ENCODE peak calls at places on chromosomes 1 and 21, in seven cellular contexts. K is HCT116, Z is H1, T is SK-N-SH, S is K562, A is HepG2, F is GM12878. O is an unnamed sample.

GRCh38 chr1:230091473-230092231 is 24.6 kb downstream of the GALNT2 start:
- DNase-seq in A (no peak), K (no peak), S (no peak), T (no peak), F (no peak), Z (no peak), O (no peak)

GRCh38 chr1:153032677-153033308 is 1.8 kb downstream of the SPRR1B start:
- DNase-seq in A (peak), T (peak), Z (no peak), F (no peak), S (peak), K (peak), O (no peak)

GRCh38 chr1:61825398-61825797 is 83.1 kb downstream of the PATJ start:
- DNase-seq in T (no peak), S (no peak), Z (no peak), K (no peak), F (no peak), A (no peak), O (peak)

GRCh38 chr1:2808386-2808705 is 6.9 kb upstream of the TTC34 start:
- DNase-seq in Z (no peak), A (no peak), S (no peak), F (no peak), K (no peak), T (no peak), O (no peak)

GRCh38 chr1:183075861-183076260 is 52.6 kb downstream of the LAMC1 start:
- DNase-seq in S (no peak), F (no peak), K (no peak), T (no peak), Z (no peak), A (no peak), O (no peak)

GRCh38 chr1:29969576-29969975 is 733.3 kb downstream of the PTPRU start:
- DNase-seq in A (no peak), K (no peak), Z (no peak), F (no peak), S (no peak), T (no peak), O (no peak)

GRCh38 chr1:217040696-217041095 is 317.5 kb upstream of the ESRRG start:
- DNase-seq in Z (no peak), A (no peak), F (no peak), K (no peak), S (no peak), T (no peak), O (no peak)

GRCh38 chr1:51877434-51878306 is 857 bp downstream of the NRDC start:
- DNase-seq in S (peak), T (no peak), F (no peak), Z (no peak), A (no peak), K (no peak), O (peak)

GRCh38 chr1:37606481-37607263 is 10.9 kb upstream of the GNL2 start:
- DNase-seq in F (no peak), S (no peak), A (no peak), T (no peak), Z (no peak), K (no peak), O (no peak)

GRCh38 chr1:202615501-202616354 is 94.5 kb downstream of the SYT2 start:
- DNase-seq in A (no peak), T (peak), S (no peak), Z (no peak), K (no peak), F (peak), O (no peak)

GRCh38 chr1:22665752-22666151 is 12.7 kb downstream of the C1QB start:
- DNase-seq in F (no peak), Z (no peak), S (peak), K (peak), T (peak), A (no peak), O (peak)

GRCh38 chr1:156371553-156372264 is 2.7 kb downstream of the RHBG start:
- DNase-seq in S (peak), A (peak), K (no peak), Z (no peak), F (no peak), T (no peak), O (no peak)

GRCh38 chr1:212827831-212828278 is 19.6 kb downstream of the SPATA45 start:
- DNase-seq in K (no peak), A (peak), S (no peak), Z (no peak), T (no peak), F (no peak), O (peak)

GRCh38 chr1:212218911-212219310 is 66.3 kb upstream of the PPP2R5A start:
- DNase-seq in S (no peak), A (no peak), K (no peak), Z (no peak), F (peak), T (no peak), O (no peak)

GRCh38 chr1:208256091-208256490 is 11.9 kb upstream of the PLXNA2 start:
- DNase-seq in S (no peak), T (no peak), K (no peak), Z (no peak), F (no peak), A (no peak), O (no peak)

GRCh38 chr1:232307299-232307698 is 322.6 kb downstream of the SIPA1L2 start:
- DNase-seq in Z (no peak), S (no peak), T (no peak), A (no peak), F (no peak), K (no peak), O (no peak)

GRCh38 chr1:205792481-205792881 is 17.2 kb upstream of the RAB29 start:
- DNase-seq in T (no peak), S (no peak), A (no peak), K (no peak), F (no peak), Z (no peak), O (no peak)

GRCh38 chr1:24108334-24109165 is 3.4 kb downstream of the MYOM3 start:
- DNase-seq in Z (no peak), T (no peak), F (no peak), K (peak), S (peak), A (peak), O (no peak)

GRCh38 chr21:21029159-21029558 is 30.9 kb downstream of the NCAM2 start:
- DNase-seq in T (no peak), F (no peak), K (no peak), S (peak), A (no peak), Z (no peak), O (peak)

GRCh38 chr1:67060811-67061218 is 6.9 kb upstream of the SLC35D1 start:
- DNase-seq in F (no peak), A (peak), Z (no peak), K (peak), S (peak), T (no peak), O (no peak)

GRCh38 chr21:33588485-33589335 is at the start of gene DONSON:
- DNase-seq in F (peak), T (peak), Z (no peak), S (peak), K (peak), A (peak), O (peak)

GRCh38 chr1:203271962-203272632 is 33.2 kb upstream of the BTG2 start:
- DNase-seq in T (no peak), A (no peak), K (no peak), S (no peak), F (no peak), Z (no peak), O (no peak)

GRCh38 chr1:37391181-37391949 is 83.0 kb upstream of the ZC3H12A start:
- DNase-seq in Z (no peak), T (peak), A (no peak), K (no peak), S (peak), F (no peak), O (no peak)

GRCh38 chr1:153877112-153877511 is 45.7 kb downstream of the GATAD2B start:
- DNase-seq in K (no peak), T (no peak), Z (no peak), F (no peak), S (no peak), A (no peak), O (no peak)

GRCh38 chr1:219088778-219089557 is 84.7 kb upstream of the LYPLAL1 start:
- DNase-seq in K (peak), Z (no peak), A (peak), F (peak), T (no peak), S (peak), O (no peak)

GRCh38 chr1:18573170-18573569 is 57.5 kb upstream of the PAX7 start:
- DNase-seq in K (no peak), Z (no peak), F (no peak), T (no peak), A (no peak), S (no peak), O (no peak)

GRCh38 chr1:174550296-174550695 is 102.5 kb downstream of the GPR52 start:
- DNase-seq in S (no peak), T (no peak), F (no peak), A (no peak), K (no peak), Z (no peak), O (no peak)

GRCh38 chr21:38880578-38880966 is 74.8 kb downstream of the ETS2 start:
- DNase-seq in A (no peak), Z (no peak), T (no peak), F (no peak), S (no peak), K (no peak), O (no peak)

GRCh38 chr21:38879912-38880577 is 74.3 kb downstream of the ETS2 start:
- DNase-seq in F (no peak), S (no peak), K (no peak), Z (no peak), T (no peak), A (no peak), O (no peak)

GRCh38 chr21:38881041-38881570 is 75.4 kb downstream of the ETS2 start:
- DNase-seq in F (no peak), Z (no peak), A (no peak), T (no peak), K (no peak), S (no peak), O (no peak)

GRCh38 chr21:38878394-38879179 is 72.9 kb downstream of the ETS2 start:
- DNase-seq in F (no peak), Z (no peak), S (no peak), K (no peak), A (no peak), T (no peak), O (no peak)

GRCh38 chr21:38875694-38876492 is 70.2 kb downstream of the ETS2 start:
- DNase-seq in F (no peak), T (no peak), A (no peak), Z (no peak), K (no peak), S (no peak), O (no peak)
- TF ChIP-seq JUND in F (no peak), T (no peak), A (no peak), Z (no peak), K (no peak), S (no peak), O (no peak)

GRCh38 chr1:28925350-28925891 is 11.1 kb downstream of the EPB41 start:
- DNase-seq in F (no peak), K (no peak), Z (no peak), T (no peak), S (no peak), A (no peak), O (no peak)
- TF ChIP-seq JUND in F (no peak), K (no peak), Z (no peak), T (no peak), S (no peak), A (no peak), O (no peak)

GRCh38 chr21:45270306-45270821 is 17.3 kb downstream of the POFUT2 start:
- DNase-seq in K (no peak), T (no peak), A (no peak), S (no peak), Z (no peak), F (no peak), O (no peak)
- TF ChIP-seq JUND in K (no peak), T (no peak), A (no peak), S (no peak), Z (no peak), F (no peak), O (no peak)

DNA sequence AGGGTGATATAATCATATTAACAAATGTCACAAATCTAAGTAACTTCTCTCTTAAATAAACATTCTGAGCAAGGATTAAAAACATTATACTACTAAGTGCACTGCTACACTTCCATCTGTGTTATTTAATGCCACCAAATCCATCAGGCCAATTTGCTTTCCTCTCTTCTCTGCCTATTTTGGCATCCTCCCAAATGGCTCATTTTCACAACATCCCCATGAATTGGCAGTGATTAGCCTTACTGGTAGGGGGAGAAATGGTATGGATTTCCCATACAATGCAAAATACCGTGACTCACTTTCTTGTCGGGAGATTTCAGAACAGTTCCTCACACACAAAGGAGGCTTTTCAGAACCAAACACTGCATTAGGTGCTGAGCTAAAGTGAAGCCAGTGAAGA is 195.7 kb downstream of the MIS18A start:
- DNase-seq in F (no peak), S (no peak), T (peak), K (no peak), A (no peak), Z (no peak), O (no peak)
- TF ChIP-seq JUND in F (no peak), S (no peak), T (no peak), K (no peak), A (no peak), Z (no peak), O (no peak)

GRCh38 chr1:159229896-159230295 is 25.2 kb downstream of the ACKR1 start:
- DNase-seq in S (no peak), T (no peak), A (no peak), Z (no peak), F (no peak), K (no peak), O (no peak)

GRCh38 chr1:159228554-159228953 is 23.9 kb downstream of the ACKR1 start:
- DNase-seq in T (no peak), A (no peak), Z (no peak), S (no peak), F (no peak), K (no peak), O (no peak)

GRCh38 chr1:159229486-159229885 is 24.8 kb downstream of the ACKR1 start:
- DNase-seq in A (no peak), S (no peak), T (peak), Z (no peak), F (no peak), K (no peak), O (no peak)
- TF ChIP-seq JUND in A (no peak), S (no peak), T (no peak), Z (no peak), F (no peak), K (no peak), O (no peak)